ENCODE peak calls at places on chromosome X, in four cellular contexts. One of them, this sample, is unnamed.

GRCh38 chrX:103631145-103631544 is 2.4 kb downstream of the TCEAL1 start:
- DNase-seq in GM12878: no peak
- DNase-seq in A549: no peak
- DNase-seq in K562: no peak
- DNase-seq in this sample: no peak

GRCh38 chrX:54529559-54530357 is at the start of gene GNL3L:
- DNase-seq in GM12878: peak
- DNase-seq in A549: peak
- DNase-seq in K562: peak
- DNase-seq in this sample: peak

GRCh38 chrX:107542500-107542899 is 85.8 kb upstream of the PRPS1 start:
- DNase-seq in GM12878: no peak
- DNase-seq in A549: peak
- DNase-seq in K562: no peak
- DNase-seq in this sample: peak

GRCh38 chrX:154444001-154444754 is at the start of gene FAM50A:
- DNase-seq in GM12878: no peak
- DNase-seq in A549: peak
- DNase-seq in K562: peak
- DNase-seq in this sample: no peak

GRCh38 chrX:11129546-11129945 is 18.4 kb downstream of the HCCS start:
- DNase-seq in GM12878: no peak
- DNase-seq in A549: no peak
- DNase-seq in K562: no peak
- DNase-seq in this sample: no peak

GRCh38 chrX:72272868-72273267 is 4.2 kb downstream of the RPS4X start:
- DNase-seq in GM12878: no peak
- DNase-seq in A549: peak
- DNase-seq in K562: no peak
- DNase-seq in this sample: no peak

GRCh38 chrX:9847071-9847470 is 60.8 kb downstream of the SHROOM2 start:
- DNase-seq in GM12878: no peak
- DNase-seq in A549: peak
- DNase-seq in K562: no peak
- DNase-seq in this sample: peak

GRCh38 chrX:36573720-36574119 is 434.4 kb upstream of the FAM47C start:
- DNase-seq in GM12878: no peak
- DNase-seq in A549: no peak
- DNase-seq in K562: no peak
- DNase-seq in this sample: no peak

GRCh38 chrX:38627683-38628082 is 66.3 kb downstream of the TSPAN7 start:
- DNase-seq in GM12878: no peak
- DNase-seq in A549: peak
- DNase-seq in K562: peak
- DNase-seq in this sample: peak

GRCh38 chrX:12685541-12685940 is 105.7 kb upstream of the PRPS2 start:
- DNase-seq in GM12878: no peak
- DNase-seq in A549: no peak
- DNase-seq in K562: no peak
- DNase-seq in this sample: no peak

GRCh38 chrX:134172588-134173259 is 64.3 kb upstream of the CCDC160 start:
- DNase-seq in GM12878: no peak
- DNase-seq in A549: peak
- DNase-seq in K562: no peak
- DNase-seq in this sample: no peak

GRCh38 chrX:44105228-44105913 is 132.2 kb upstream of the NDP start:
- DNase-seq in GM12878: no peak
- DNase-seq in A549: peak
- DNase-seq in K562: no peak
- DNase-seq in this sample: no peak

GRCh38 chrX:21932277-21932996 is 8.1 kb upstream of the SMS start:
- DNase-seq in GM12878: no peak
- DNase-seq in A549: peak
- DNase-seq in K562: no peak
- DNase-seq in this sample: peak

GRCh38 chrX:24145340-24146186 is 4.0 kb upstream of the ZFX start:
- DNase-seq in GM12878: no peak
- DNase-seq in A549: peak
- DNase-seq in K562: peak
- DNase-seq in this sample: peak

GRCh38 chrX:119684916-119685224 is 8.1 kb downstream of the SEPTIN6 start:
- DNase-seq in GM12878: no peak
- DNase-seq in A549: no peak
- DNase-seq in K562: no peak
- DNase-seq in this sample: no peak

GRCh38 chrX:113996781-113997180 is 587.1 kb upstream of the HTR2C start:
- DNase-seq in GM12878: no peak
- DNase-seq in A549: no peak
- DNase-seq in K562: no peak
- DNase-seq in this sample: no peak

GRCh38 chrX:108494416-108495095 is 54.9 kb downstream of the COL4A5 start:
- DNase-seq in GM12878: no peak
- DNase-seq in A549: no peak
- DNase-seq in K562: no peak
- DNase-seq in this sample: no peak

GRCh38 chrX:112211459-112211858 is 128.9 kb upstream of the TRPC5 start:
- DNase-seq in GM12878: peak
- DNase-seq in A549: no peak
- DNase-seq in K562: no peak
- DNase-seq in this sample: no peak

GRCh38 chrX:150873616-150874015 is 24.9 kb downstream of the CD99L2 start:
- DNase-seq in GM12878: no peak
- DNase-seq in A549: no peak
- DNase-seq in K562: no peak
- DNase-seq in this sample: no peak
- TF ChIP-seq MYC in GM12878: no peak
- TF ChIP-seq MYC in A549: no peak
- TF ChIP-seq MYC in K562: no peak
- TF ChIP-seq MYC in this sample: no peak

DNA sequence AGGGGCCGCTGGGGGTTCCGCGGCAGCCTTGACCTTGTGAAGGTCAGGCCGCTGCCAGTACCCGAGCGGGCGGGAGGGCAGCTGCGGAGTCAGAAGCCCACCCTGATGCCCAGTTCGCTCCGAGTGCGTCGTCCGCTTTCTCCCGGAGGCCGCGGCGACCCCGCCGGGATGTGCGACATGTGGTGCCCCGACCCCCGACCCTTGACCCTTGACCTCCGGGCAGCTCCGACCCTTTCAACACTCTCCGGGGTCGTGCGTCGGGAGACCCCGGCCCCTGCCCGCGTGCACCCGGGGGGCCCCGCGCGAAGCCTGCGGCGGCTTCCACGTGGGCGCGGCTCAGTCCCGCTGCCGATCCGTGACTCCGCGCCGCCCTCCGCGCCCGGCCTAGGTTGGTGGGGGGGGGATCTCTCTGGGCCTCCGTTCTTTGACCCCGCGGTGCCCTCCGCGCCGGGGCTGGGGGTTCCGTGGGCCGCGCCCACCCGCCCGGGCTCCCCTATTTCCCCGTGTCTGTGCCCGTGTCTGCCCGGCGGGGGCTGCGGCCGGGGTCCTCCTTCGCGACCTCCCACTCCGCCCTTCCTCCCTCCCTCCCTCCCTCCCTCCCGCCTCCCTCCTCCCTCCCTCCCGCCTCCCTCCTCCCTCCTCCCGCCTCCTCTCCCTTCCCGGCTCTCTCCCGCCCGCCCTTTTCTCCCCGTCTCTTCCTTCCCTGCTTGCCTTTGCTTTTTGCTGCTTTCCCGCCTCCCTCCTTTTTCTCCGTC is 640 bp upstream of the SLC25A6 start:
- DNase-seq in GM12878: no peak
- DNase-seq in A549: peak
- DNase-seq in K562: peak
- DNase-seq in this sample: no peak
- TF ChIP-seq ESRRA in GM12878: peak
- TF ChIP-seq ESRRA in A549: peak
- TF ChIP-seq ESRRA in K562: peak
- TF ChIP-seq ESRRA in this sample: peak

GRCh38 chrX:69505772-69506616 is 1.9 kb downstream of the NALF2 start:
- DNase-seq in GM12878: no peak
- DNase-seq in A549: no peak
- DNase-seq in K562: no peak
- DNase-seq in this sample: no peak

GRCh38 chrX:69504626-69505612 is 793 bp downstream of the NALF2 start:
- DNase-seq in GM12878: no peak
- DNase-seq in A549: no peak
- DNase-seq in K562: no peak
- DNase-seq in this sample: no peak

GRCh38 chrX:69503228-69503834 is 795 bp upstream of the NALF2 start:
- DNase-seq in GM12878: no peak
- DNase-seq in A549: peak
- DNase-seq in K562: no peak
- DNase-seq in this sample: peak

GRCh38 chrX:69503835-69504625 is at the start of gene NALF2:
- DNase-seq in GM12878: no peak
- DNase-seq in A549: peak
- DNase-seq in K562: no peak
- DNase-seq in this sample: peak

GRCh38 chrX:69501433-69501832 is 2.7 kb upstream of the NALF2 start:
- DNase-seq in GM12878: no peak
- DNase-seq in A549: peak
- DNase-seq in K562: peak
- DNase-seq in this sample: peak
- TF ChIP-seq MYC in GM12878: no peak
- TF ChIP-seq MYC in A549: no peak
- TF ChIP-seq MYC in K562: no peak
- TF ChIP-seq MYC in this sample: no peak

DNA sequence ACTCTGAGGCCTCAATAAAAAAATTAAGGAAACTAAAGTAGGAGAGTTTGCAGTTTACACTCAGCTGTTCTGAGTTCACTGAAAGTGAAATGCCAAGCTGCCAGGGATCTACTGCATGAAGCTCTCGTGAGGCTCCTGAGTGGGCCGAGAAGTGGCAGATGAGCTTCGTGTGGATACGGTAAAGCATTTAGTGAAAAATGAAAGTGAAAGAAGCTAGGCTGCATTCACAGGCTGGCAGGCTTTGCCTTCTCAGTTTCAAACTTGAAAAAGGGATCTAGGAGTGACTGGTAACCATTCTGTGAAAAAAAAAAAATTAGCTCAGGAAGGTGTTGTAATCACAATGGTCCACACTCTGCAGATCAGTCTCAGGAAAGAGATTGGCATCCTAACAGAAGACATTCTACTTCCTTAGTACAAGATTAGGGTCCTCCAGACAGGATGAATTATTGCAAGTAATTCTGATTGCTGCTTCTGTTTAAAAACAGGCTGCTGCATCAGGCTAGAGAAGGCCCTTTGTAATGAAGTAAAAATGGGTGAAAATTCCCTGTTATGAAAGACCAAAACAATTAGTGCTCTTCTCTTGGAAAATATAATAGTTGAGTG is 679.9 kb downstream of the RPA4 start:
- DNase-seq in GM12878: peak
- DNase-seq in A549: no peak
- DNase-seq in K562: no peak
- DNase-seq in this sample: peak
- TF ChIP-seq ESRRA in GM12878: no peak
- TF ChIP-seq ESRRA in A549: no peak
- TF ChIP-seq ESRRA in K562: no peak
- TF ChIP-seq ESRRA in this sample: no peak

GRCh38 chrX:88416965-88417364 is 330.1 kb upstream of the CPXCR1 start:
- DNase-seq in GM12878: no peak
- DNase-seq in A549: no peak
- DNase-seq in K562: no peak
- DNase-seq in this sample: no peak

DNA sequence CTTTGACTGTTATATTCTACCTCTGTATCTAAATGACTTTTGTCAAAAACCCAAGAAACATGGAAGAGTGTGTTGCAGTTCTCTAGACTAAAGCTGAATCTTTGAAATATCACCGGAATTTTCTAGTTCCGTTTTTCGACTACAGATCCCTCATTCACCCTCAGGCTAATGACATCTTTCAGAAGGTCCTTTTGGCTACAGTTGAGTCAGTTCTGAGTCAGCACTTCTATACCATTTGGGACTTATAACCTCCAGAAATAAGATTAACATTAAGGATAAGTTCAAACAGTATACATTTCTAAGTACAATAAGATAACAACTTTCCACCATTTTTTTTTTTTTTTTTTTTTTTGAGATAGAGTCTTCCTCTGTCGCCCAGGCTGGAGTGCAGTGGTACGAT is 331.0 kb upstream of the CPXCR1 start:
- DNase-seq in GM12878: no peak
- DNase-seq in A549: no peak
- DNase-seq in K562: no peak
- DNase-seq in this sample: no peak
- TF ChIP-seq MYC in GM12878: no peak
- TF ChIP-seq MYC in A549: no peak
- TF ChIP-seq MYC in K562: no peak
- TF ChIP-seq MYC in this sample: no peak

DNA sequence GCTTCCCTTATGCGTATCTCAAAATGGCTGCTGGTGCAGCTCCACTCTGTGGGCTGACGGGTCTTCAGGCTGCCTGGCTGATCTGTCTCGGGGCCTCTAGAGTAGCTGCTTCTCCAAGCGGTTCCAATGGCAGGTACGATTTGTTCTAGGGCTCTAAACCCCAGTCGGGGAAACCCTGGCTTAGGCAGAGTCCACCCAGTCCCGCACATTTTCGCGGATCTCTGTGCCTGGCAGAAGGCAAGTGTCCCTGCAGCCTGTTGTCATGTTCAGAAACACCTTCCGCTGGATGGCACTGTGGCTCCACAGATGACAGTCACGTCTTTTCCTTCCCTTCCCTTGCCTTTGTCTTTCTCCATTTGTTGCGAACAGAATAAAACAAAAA is 54.4 kb downstream of the NBDY start:
- DNase-seq in GM12878: peak
- DNase-seq in A549: no peak
- DNase-seq in K562: no peak
- DNase-seq in this sample: no peak
- TF ChIP-seq ESRRA in GM12878: no peak
- TF ChIP-seq ESRRA in A549: no peak
- TF ChIP-seq ESRRA in K562: no peak
- TF ChIP-seq ESRRA in this sample: no peak

GRCh38 chrX:70079297-70079696 is 17.0 kb downstream of the OTUD6A start:
- DNase-seq in GM12878: no peak
- DNase-seq in A549: no peak
- DNase-seq in K562: no peak
- DNase-seq in this sample: no peak
- TF ChIP-seq MYC in GM12878: no peak
- TF ChIP-seq MYC in A549: no peak
- TF ChIP-seq MYC in K562: no peak
- TF ChIP-seq MYC in this sample: no peak

GRCh38 chrX:16711219-16712115 is 1.0 kb downstream of the CTPS2 start:
- DNase-seq in GM12878: no peak
- DNase-seq in A549: no peak
- DNase-seq in K562: peak
- DNase-seq in this sample: peak
- TF ChIP-seq ESRRA in GM12878: no peak
- TF ChIP-seq ESRRA in A549: no peak
- TF ChIP-seq ESRRA in K562: no peak
- TF ChIP-seq ESRRA in this sample: no peak

GRCh38 chrX:151981129-151981528 is 6.7 kb upstream of the GABRE start:
- DNase-seq in GM12878: no peak
- DNase-seq in A549: peak
- DNase-seq in K562: no peak
- DNase-seq in this sample: no peak
- TF ChIP-seq MYC in GM12878: no peak
- TF ChIP-seq MYC in A549: no peak
- TF ChIP-seq MYC in K562: no peak
- TF ChIP-seq MYC in this sample: no peak

This sample was measured in HepG2.